ENCODE peak calls at places on chromosomes 2 and 18, in seven cellular contexts. A is GM10248, N is Calu3, F is fibroblast of lung, U is astrocyte of the spinal cord, E is heart left ventricle, X is left ventricle myocardium inferior. G is an unnamed sample.

GRCh38 chr18:7023581-7023980 is 94.0 kb downstream of the LAMA1 start:
- DNase-seq in E (no peak), U (no peak), N (no peak), A (no peak), X (no peak), F (no peak), G (no peak)

GRCh38 chr18:76209597-76209996 is 285.4 kb downstream of the ZNF516 start:
- DNase-seq in E (no peak), F (peak), X (no peak), U (peak), N (no peak), A (no peak), G (no peak)

GRCh38 chr2:215171826-215172225 is 33.4 kb upstream of the ABCA12 start:
- DNase-seq in U (no peak), N (peak), E (no peak), F (no peak), A (no peak), X (no peak), G (no peak)

GRCh38 chr2:196592912-196593881 is 46.3 kb upstream of the CCDC150 start:
- DNase-seq in N (peak), X (peak), F (peak), E (peak), A (peak), U (peak), G (peak)

GRCh38 chr18:4405965-4406364 is 49.1 kb downstream of the DLGAP1 start:
- DNase-seq in U (no peak), A (no peak), N (no peak), E (no peak), F (no peak), X (no peak), G (no peak)

GRCh38 chr2:179796213-179797007 is 65.0 kb downstream of the ZNF385B start:
- DNase-seq in N (no peak), U (no peak), X (no peak), A (no peak), E (no peak), F (no peak), G (no peak)

GRCh38 chr2:145137211-145137610 is 617.3 kb upstream of the ZEB2 start:
- DNase-seq in N (no peak), A (no peak), X (no peak), U (no peak), F (no peak), E (no peak), G (no peak)

GRCh38 chr2:62309465-62310091 is 113.7 kb downstream of the B3GNT2 start:
- DNase-seq in F (no peak), X (no peak), N (no peak), U (no peak), E (peak), A (peak), G (peak)

GRCh38 chr18:51028201-51028805 is 1.7 kb upstream of the SMAD4 start:
- DNase-seq in E (no peak), U (peak), A (peak), N (peak), X (no peak), F (peak), G (no peak)

GRCh38 chr2:48566582-48566981 is 36.6 kb downstream of the STON1 start:
- DNase-seq in X (no peak), F (peak), U (peak), N (no peak), A (no peak), E (no peak), G (no peak)

GRCh38 chr2:15746354-15747171 is 154.9 kb downstream of the DDX1 start:
- DNase-seq in A (no peak), E (no peak), N (no peak), X (no peak), F (no peak), U (no peak), G (no peak)

GRCh38 chr2:195600796-195601195 is 56.2 kb upstream of the SLC39A10 start:
- DNase-seq in U (no peak), F (no peak), X (no peak), N (peak), E (no peak), A (no peak), G (no peak)

GRCh38 chr2:204024503-204024902 is 87.9 kb downstream of the ICOS start:
- DNase-seq in F (peak), N (peak), X (no peak), E (no peak), U (peak), A (no peak), G (no peak)

GRCh38 chr2:129827251-129827894 is 152.1 kb upstream of the RAB6C start:
- DNase-seq in X (no peak), U (no peak), A (no peak), F (no peak), E (no peak), N (no peak), G (no peak)

GRCh38 chr2:205407984-205408383 is 274.3 kb upstream of the NRP2 start:
- DNase-seq in X (no peak), N (no peak), E (no peak), F (peak), A (no peak), U (peak), G (no peak)

DNA sequence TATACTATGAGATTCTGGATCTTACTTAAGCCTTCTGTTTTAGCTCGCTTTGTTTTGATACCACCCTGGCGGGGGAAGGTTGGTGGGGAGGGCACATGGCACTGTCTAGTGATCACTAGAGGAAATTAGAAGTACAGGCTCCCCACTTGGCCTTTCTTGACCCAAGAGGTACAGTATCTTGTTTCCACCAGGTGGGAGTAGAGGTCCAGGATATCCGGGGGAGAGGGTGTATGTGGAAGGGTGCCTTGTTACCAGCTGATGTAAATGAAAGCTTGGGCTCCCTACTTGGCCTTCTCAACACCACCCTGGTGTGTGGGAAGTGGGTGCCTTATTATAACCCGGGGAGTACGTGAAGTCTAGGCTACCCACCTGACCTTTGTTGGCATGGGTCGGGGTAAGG is 7.5 kb downstream of the GALNT1 start:
- DNase-seq in F (no peak), A (peak), E (no peak), U (no peak), X (no peak), N (no peak), G (peak)
- TF ChIP-seq CTCF in F (no peak), A (no peak), E (no peak), U (peak), X (peak), N (no peak), G (no peak)

GRCh38 chr2:135271006-135271405 is 218.9 kb downstream of the RAB3GAP1 start:
- DNase-seq in N (no peak), F (no peak), X (no peak), E (no peak), A (no peak), U (no peak), G (no peak)
- TF ChIP-seq CTCF in N (no peak), F (no peak), X (no peak), E (no peak), A (no peak), U (no peak), G (no peak)

DNA sequence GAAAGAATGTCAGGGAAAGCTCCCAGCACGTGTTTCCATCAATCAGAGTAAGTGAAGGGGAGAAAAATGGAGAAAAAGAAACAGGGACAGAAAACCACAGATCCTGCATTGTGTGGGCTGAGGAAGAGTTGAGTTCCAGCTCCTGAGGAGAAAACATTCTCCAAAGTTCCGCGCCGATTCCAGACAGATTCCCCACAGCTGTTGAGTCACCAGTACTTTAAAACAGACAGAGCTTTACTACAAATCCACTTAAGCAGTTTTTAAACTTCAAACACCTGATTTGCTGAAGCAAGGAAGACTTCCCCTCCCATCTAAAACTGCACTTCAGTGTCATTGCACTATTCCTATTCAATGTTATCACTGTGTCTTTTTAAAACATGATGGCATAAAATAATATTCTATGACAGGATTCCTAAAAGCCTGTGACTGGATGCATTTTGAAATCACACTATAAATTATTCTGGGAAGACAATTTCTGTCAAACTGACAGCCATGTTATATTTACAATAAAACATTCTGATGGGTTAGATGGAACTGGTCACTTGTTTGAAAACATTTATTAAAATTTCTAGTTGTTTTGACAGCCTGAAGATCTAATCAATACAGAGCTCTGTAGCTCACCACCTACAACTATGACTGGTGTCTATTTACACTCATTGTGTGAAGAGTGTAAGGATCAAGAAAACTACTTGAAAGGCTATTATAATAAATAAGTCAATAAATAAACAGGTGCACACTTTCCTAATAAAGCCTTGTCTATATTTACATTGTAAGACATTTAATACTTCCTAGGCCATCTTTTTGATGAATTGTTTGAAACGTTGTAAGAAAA is 40.9 kb downstream of the TCF4 start:
- DNase-seq in U (peak), A (no peak), F (peak), E (peak), X (no peak), N (no peak), G (no peak)
- TF ChIP-seq CTCF in U (no peak), A (no peak), F (no peak), E (no peak), X (no peak), N (no peak), G (no peak)

GRCh38 chr2:45879406-45879805 is 227.9 kb downstream of the PRKCE start:
- DNase-seq in A (no peak), N (no peak), X (no peak), E (no peak), U (no peak), F (no peak), G (no peak)
- TF ChIP-seq CTCF in A (peak), N (no peak), X (peak), E (no peak), U (no peak), F (no peak), G (no peak)

GRCh38 chr2:181581534-181581933 is 75.4 kb downstream of the CERKL start:
- DNase-seq in A (no peak), X (no peak), U (no peak), N (peak), E (no peak), F (no peak), G (no peak)
- TF ChIP-seq CTCF in A (no peak), X (no peak), U (peak), N (peak), E (no peak), F (no peak), G (no peak)

DNA sequence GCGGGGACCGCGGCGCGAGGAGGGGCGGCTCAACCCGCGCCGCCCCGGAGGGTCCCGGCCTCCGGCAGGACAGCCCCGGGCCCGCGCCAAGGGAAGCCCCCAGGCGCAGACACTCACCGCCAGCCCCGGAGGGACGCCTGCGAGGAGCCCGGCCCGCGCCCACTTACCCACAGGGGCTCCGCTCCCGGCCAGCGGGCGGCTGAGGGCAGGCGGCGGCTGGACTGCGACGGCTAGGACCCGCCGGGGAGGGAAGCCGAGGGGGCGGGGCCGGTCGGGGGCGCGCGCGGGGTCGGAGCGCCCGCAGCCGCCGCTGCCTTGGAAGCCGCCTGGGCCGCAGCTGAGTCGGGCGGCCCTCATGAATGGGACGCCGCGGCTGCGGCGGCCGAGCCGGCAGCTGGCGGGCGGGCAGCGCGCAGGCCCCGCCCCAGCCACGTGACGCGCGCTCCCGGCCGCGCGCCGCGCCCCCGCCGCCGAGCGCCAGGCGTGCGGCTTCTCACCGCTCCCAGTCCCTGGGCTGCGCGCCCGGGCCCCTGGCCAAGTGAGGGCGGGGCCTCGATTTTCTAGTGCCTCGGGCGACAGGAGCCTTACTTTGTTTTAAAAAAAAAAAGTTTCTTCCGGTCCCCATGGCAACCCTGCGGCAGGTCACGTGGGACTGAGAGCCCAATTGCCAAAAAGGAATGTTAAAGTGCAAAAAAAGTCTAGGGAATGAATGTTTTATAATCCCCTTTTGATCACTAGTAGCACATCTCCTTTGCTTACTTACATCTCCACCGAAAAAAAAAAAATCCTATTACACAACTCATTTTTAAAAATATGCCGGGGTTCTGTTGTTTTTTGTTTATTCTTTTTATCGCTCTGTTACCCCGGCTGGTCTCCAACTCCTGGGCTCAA is at the start of gene LPIN2:
- DNase-seq in X (peak), E (peak), N (peak), U (peak), F (peak), A (peak), G (peak)
- TF ChIP-seq CTCF in X (no peak), E (no peak), N (no peak), U (no peak), F (no peak), A (no peak), G (no peak)